ENCODE peak calls at places on chromosomes 12 and 14, in eight cellular contexts. One of them, this sample, is unnamed.

GRCh38 chr12:96233941-96234461 is 39.8 kb downstream of the ELK3 start:
- DNase-seq in endothelial cell: no peak
- DNase-seq in fibroblast of mammary gland: peak; percentile 99
- DNase-seq in fibroblast of lung: peak; percentile 99
- DNase-seq in sigmoid colon: peak; percentile 99
- DNase-seq in astrocyte: peak; percentile 97
- DNase-seq in body of pancreas: peak; percentile 66
- DNase-seq in right lobe of liver: peak; percentile 91
- DNase-seq in this sample: no peak

GRCh38 chr12:3117628-3118027 is 40.4 kb downstream of the TSPAN9 start:
- DNase-seq in endothelial cell: no peak
- DNase-seq in fibroblast of mammary gland: peak; percentile 94
- DNase-seq in fibroblast of lung: peak; percentile 85
- DNase-seq in sigmoid colon: no peak
- DNase-seq in astrocyte: peak; percentile 95
- DNase-seq in body of pancreas: no peak
- DNase-seq in right lobe of liver: peak; percentile 45
- DNase-seq in this sample: no peak

GRCh38 chr12:52066346-52067080 is 3.3 kb upstream of the ATG101 start:
- DNase-seq in endothelial cell: no peak
- DNase-seq in fibroblast of mammary gland: peak; percentile 65
- DNase-seq in fibroblast of lung: no peak
- DNase-seq in sigmoid colon: no peak
- DNase-seq in astrocyte: no peak
- DNase-seq in body of pancreas: no peak
- DNase-seq in right lobe of liver: no peak
- DNase-seq in this sample: no peak

GRCh38 chr12:132238487-132239248 is 90.7 kb downstream of the GALNT9 start:
- DNase-seq in endothelial cell: no peak
- DNase-seq in fibroblast of mammary gland: no peak
- DNase-seq in fibroblast of lung: no peak
- DNase-seq in sigmoid colon: no peak
- DNase-seq in astrocyte: no peak
- DNase-seq in body of pancreas: no peak
- DNase-seq in right lobe of liver: peak; percentile 46
- DNase-seq in this sample: no peak

GRCh38 chr12:52148541-52149181 is 43.2 kb downstream of the KRT80 start:
- DNase-seq in endothelial cell: no peak
- DNase-seq in fibroblast of mammary gland: no peak
- DNase-seq in fibroblast of lung: no peak
- DNase-seq in sigmoid colon: peak; percentile 65
- DNase-seq in astrocyte: no peak
- DNase-seq in body of pancreas: peak; percentile 85
- DNase-seq in right lobe of liver: peak; percentile 60
- DNase-seq in this sample: no peak

GRCh38 chr14:64828096-64828495 is 51.6 kb downstream of the SPTB start:
- DNase-seq in endothelial cell: no peak
- DNase-seq in fibroblast of mammary gland: no peak
- DNase-seq in fibroblast of lung: no peak
- DNase-seq in sigmoid colon: no peak
- DNase-seq in astrocyte: no peak
- DNase-seq in body of pancreas: no peak
- DNase-seq in right lobe of liver: no peak
- DNase-seq in this sample: no peak

GRCh38 chr12:68779280-68779679 is 28.7 kb upstream of the MDM2 start:
- DNase-seq in endothelial cell: no peak
- DNase-seq in fibroblast of mammary gland: peak; percentile 32
- DNase-seq in fibroblast of lung: no peak
- DNase-seq in sigmoid colon: no peak
- DNase-seq in astrocyte: no peak
- DNase-seq in body of pancreas: no peak
- DNase-seq in right lobe of liver: no peak
- DNase-seq in this sample: no peak

GRCh38 chr14:33617154-33617553 is 333.7 kb downstream of the EGLN3 start:
- DNase-seq in endothelial cell: no peak
- DNase-seq in fibroblast of mammary gland: peak; percentile 91
- DNase-seq in fibroblast of lung: peak; percentile 83
- DNase-seq in sigmoid colon: no peak
- DNase-seq in astrocyte: peak; percentile 93
- DNase-seq in body of pancreas: no peak
- DNase-seq in right lobe of liver: no peak
- DNase-seq in this sample: no peak

GRCh38 chr12:121600702-121601336 is 20.0 kb upstream of the KDM2B start:
- DNase-seq in endothelial cell: no peak
- DNase-seq in fibroblast of mammary gland: no peak
- DNase-seq in fibroblast of lung: no peak
- DNase-seq in sigmoid colon: no peak
- DNase-seq in astrocyte: no peak
- DNase-seq in body of pancreas: peak; percentile 41
- DNase-seq in right lobe of liver: no peak
- DNase-seq in this sample: no peak

GRCh38 chr12:10364839-10365681 is 24.8 kb downstream of the KLRK1 start:
- DNase-seq in endothelial cell: peak; percentile 16
- DNase-seq in fibroblast of mammary gland: peak; percentile 83
- DNase-seq in fibroblast of lung: peak; percentile 91
- DNase-seq in sigmoid colon: peak; percentile 79
- DNase-seq in astrocyte: peak; percentile 74
- DNase-seq in body of pancreas: peak; percentile 71
- DNase-seq in right lobe of liver: no peak
- DNase-seq in this sample: no peak

GRCh38 chr12:109553471-109553870 is 19.8 kb downstream of the MMAB start:
- DNase-seq in endothelial cell: no peak
- DNase-seq in fibroblast of mammary gland: no peak
- DNase-seq in fibroblast of lung: no peak
- DNase-seq in sigmoid colon: no peak
- DNase-seq in astrocyte: peak; percentile 59
- DNase-seq in body of pancreas: no peak
- DNase-seq in right lobe of liver: peak; percentile 17
- DNase-seq in this sample: no peak

GRCh38 chr12:89655851-89656250 is 52.8 kb downstream of the ATP2B1 start:
- DNase-seq in endothelial cell: no peak
- DNase-seq in fibroblast of mammary gland: peak; percentile 47
- DNase-seq in fibroblast of lung: peak; percentile 65
- DNase-seq in sigmoid colon: no peak
- DNase-seq in astrocyte: peak; percentile 14
- DNase-seq in body of pancreas: no peak
- DNase-seq in right lobe of liver: no peak
- DNase-seq in this sample: no peak

GRCh38 chr14:69261761-69262331 is 1.9 kb downstream of the GALNT16 start:
- DNase-seq in endothelial cell: peak; percentile 28
- DNase-seq in fibroblast of mammary gland: no peak
- DNase-seq in fibroblast of lung: no peak
- DNase-seq in sigmoid colon: no peak
- DNase-seq in astrocyte: no peak
- DNase-seq in body of pancreas: no peak
- DNase-seq in right lobe of liver: peak; percentile 67
- DNase-seq in this sample: no peak

GRCh38 chr14:105050551-105050897 is 14.7 kb downstream of the GPR132 start:
- DNase-seq in endothelial cell: no peak
- DNase-seq in fibroblast of mammary gland: no peak
- DNase-seq in fibroblast of lung: no peak
- DNase-seq in sigmoid colon: peak; percentile 63
- DNase-seq in astrocyte: no peak
- DNase-seq in body of pancreas: peak; percentile 85
- DNase-seq in right lobe of liver: peak; percentile 58
- DNase-seq in this sample: no peak

DNA sequence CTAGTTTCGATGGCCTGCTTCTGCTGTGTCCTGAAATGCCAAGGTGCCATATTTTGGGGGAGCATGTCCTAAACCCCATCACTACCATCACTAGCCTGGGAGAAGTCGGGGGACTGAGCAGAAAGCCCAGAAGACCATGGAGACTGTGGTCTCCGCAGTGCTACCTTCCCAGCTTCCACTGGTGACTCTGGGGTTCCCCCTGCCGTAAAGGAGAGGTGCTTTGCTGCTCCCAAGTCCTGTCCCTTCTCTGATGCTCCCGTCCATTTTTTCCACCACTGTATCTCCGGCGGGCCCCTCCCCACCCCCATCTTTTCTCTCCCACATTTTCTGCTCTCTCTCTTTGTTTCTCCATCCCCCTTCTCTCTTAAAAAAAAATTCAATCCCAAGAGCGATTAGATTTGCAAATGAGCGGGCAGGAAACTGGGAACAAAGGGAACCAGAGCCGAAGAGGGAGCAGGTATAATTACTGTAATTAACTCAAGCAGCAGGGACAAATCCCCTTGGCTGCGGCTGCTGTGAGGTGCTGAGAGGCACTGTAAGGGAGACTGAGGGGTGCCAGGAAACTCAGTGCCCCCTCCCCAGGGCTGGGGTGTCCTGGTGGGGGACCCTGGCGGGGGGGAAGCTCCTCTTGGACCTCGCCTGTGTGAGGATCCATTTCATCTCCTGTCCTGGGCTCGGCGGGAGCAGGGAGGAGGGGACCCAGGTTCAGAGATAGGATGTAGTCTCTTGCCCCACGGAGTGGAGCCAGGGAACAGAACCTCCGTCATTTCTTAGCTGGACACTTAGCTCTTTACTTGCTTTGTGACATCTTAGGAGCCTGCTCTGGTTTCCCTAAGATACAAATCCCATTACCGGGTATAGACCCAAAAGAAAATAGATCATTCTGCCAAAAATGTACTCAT is 140.5 kb upstream of the NRXN3 start:
- DNase-seq in endothelial cell: no peak
- DNase-seq in fibroblast of mammary gland: no peak
- DNase-seq in fibroblast of lung: no peak
- DNase-seq in sigmoid colon: no peak
- DNase-seq in astrocyte: no peak
- DNase-seq in body of pancreas: no peak
- DNase-seq in right lobe of liver: no peak
- DNase-seq in this sample: no peak
- TF ChIP-seq CTCF in endothelial cell: no peak
- TF ChIP-seq CTCF in fibroblast of mammary gland: peak; percentile 1
- TF ChIP-seq CTCF in fibroblast of lung: peak; percentile 14
- TF ChIP-seq CTCF in sigmoid colon: no peak
- TF ChIP-seq CTCF in astrocyte: no peak
- TF ChIP-seq CTCF in body of pancreas: no peak
- TF ChIP-seq CTCF in right lobe of liver: no peak
- TF ChIP-seq CTCF in this sample: peak; percentile 26

GRCh38 chr12:67388331-67389163 is 119.4 kb downstream of the CAND1 start:
- DNase-seq in endothelial cell: peak; percentile 16
- DNase-seq in fibroblast of mammary gland: no peak
- DNase-seq in fibroblast of lung: no peak
- DNase-seq in sigmoid colon: no peak
- DNase-seq in astrocyte: no peak
- DNase-seq in body of pancreas: no peak
- DNase-seq in right lobe of liver: no peak
- DNase-seq in this sample: no peak
- TF ChIP-seq CTCF in endothelial cell: peak; percentile 72
- TF ChIP-seq CTCF in fibroblast of mammary gland: peak; percentile 13
- TF ChIP-seq CTCF in fibroblast of lung: no peak
- TF ChIP-seq CTCF in sigmoid colon: no peak
- TF ChIP-seq CTCF in astrocyte: no peak
- TF ChIP-seq CTCF in body of pancreas: no peak
- TF ChIP-seq CTCF in right lobe of liver: no peak
- TF ChIP-seq CTCF in this sample: peak; percentile 60

DNA sequence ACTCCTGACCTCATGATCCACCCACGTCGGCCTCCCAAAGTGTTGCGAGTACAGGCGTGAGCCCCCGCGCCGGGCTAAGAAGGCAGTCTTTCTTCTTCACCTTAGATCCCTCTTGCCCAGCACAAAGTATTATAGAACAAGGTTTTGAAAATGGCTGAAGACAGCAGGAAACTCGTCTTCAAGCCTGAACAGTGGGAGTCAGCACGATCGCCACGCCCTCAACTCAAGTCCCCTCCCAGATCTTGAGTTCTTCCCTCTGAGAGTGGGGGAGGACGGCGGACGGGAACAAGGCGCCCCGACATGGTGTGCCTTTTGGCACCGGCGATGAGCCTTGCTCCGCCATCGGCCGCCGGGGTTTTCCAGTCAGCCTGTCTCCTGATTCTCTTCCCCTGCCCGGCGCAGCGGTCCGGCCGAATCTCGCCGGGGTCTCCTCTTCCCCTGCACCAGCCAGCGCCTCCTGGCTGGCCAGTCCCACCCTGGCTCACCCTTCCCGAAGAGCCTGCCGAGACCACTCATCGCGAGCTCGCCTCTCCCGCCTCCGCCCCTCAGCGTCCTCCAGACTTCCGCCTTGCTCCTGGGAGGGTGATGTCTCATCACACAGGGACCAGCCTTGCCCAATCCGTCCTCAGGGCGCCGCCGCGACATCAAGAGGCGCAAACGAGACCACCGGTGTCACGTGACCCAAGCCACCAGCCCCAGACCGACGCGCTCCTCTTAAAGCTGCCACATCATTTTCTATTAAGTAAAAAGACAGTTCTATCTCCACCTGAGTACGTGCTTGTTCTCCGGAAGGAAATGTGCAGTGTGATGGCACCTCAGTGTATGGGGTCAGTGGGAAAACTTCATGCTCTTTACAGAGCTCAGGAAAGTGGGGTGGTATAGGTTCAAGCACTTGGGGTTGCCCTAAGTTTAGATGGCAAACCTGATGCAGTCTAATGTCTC is at the start of gene CHMP4A:
- DNase-seq in endothelial cell: peak; percentile 92
- DNase-seq in fibroblast of mammary gland: peak; percentile 98
- DNase-seq in fibroblast of lung: peak; percentile 98
- DNase-seq in sigmoid colon: peak; percentile 99
- DNase-seq in astrocyte: peak; percentile 96
- DNase-seq in body of pancreas: peak; percentile 94
- DNase-seq in right lobe of liver: peak; percentile 95
- DNase-seq in this sample: peak; percentile 89
- TF ChIP-seq CTCF in endothelial cell: no peak
- TF ChIP-seq CTCF in fibroblast of mammary gland: peak; percentile 15
- TF ChIP-seq CTCF in fibroblast of lung: no peak
- TF ChIP-seq CTCF in sigmoid colon: no peak
- TF ChIP-seq CTCF in astrocyte: no peak
- TF ChIP-seq CTCF in body of pancreas: peak; percentile 30
- TF ChIP-seq CTCF in right lobe of liver: no peak
- TF ChIP-seq CTCF in this sample: no peak

DNA sequence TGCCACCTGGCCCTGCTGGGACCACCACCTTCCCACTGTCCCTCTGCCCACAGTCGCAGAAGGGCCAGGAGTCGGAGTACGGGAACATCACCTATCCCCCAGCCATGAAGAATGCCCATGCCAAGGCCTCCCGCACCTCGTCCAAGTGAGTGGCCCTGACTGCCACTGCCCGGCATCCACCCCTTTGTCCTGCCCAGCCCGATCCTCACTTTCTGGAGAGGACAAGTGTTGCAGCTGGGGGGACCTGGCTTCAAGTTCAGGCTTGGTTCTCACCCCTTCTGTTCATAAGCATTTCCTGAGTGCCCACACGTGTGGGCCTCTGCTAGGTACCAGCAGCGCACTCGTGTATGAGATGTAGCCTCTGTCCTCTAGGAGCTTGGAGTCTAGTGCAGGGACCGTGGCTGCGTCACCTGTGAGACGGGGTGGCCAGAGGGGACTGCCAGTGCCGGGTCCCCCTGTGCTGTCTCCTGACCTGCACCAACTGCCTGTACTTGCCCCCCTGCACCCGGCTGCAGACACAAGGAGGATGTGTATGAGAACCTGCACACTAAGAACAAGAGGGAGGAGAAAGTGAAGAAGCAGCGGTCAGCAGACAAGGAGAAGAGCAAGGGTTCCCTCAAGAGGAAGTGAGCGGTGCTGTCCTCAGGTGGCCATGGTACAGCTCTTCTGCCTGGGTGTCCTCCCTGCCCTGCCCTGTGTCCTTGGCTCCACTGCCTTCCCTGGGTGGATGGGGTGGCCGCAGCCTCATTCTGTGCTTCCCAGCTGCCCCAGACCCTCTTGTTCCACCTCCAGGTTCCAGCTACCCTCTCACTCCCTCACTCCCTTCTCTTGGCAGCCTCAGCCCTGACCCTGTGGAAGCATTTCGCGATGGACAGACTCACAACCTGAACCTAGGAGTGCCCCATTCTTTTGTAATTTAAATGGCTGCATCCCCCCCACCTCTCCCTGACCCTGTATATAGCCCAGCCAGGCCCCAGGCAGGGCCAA is 9.4 kb downstream of the PTPN6 start:
- DNase-seq in endothelial cell: no peak
- DNase-seq in fibroblast of mammary gland: peak; percentile 44
- DNase-seq in fibroblast of lung: peak; percentile 33
- DNase-seq in sigmoid colon: peak; percentile 70
- DNase-seq in astrocyte: peak; percentile 16
- DNase-seq in body of pancreas: no peak
- DNase-seq in right lobe of liver: peak; percentile 58
- DNase-seq in this sample: no peak
- TF ChIP-seq CTCF in endothelial cell: no peak
- TF ChIP-seq CTCF in fibroblast of mammary gland: peak; percentile 16
- TF ChIP-seq CTCF in fibroblast of lung: no peak
- TF ChIP-seq CTCF in sigmoid colon: no peak
- TF ChIP-seq CTCF in astrocyte: no peak
- TF ChIP-seq CTCF in body of pancreas: no peak
- TF ChIP-seq CTCF in right lobe of liver: peak; percentile 6
- TF ChIP-seq CTCF in this sample: no peak

This sample was measured in neural crest cell.